ENCODE peak calls at places on chromosome 11, in six cellular contexts. One of them, this sample, is unnamed.

GRCh38 chr11:132770802-132771545 is 761.3 kb downstream of the OPCML start:
- DNase-seq in cardiac muscle cell: no peak
- DNase-seq in MM.1S: no peak
- DNase-seq in CD4-positive, CD25-positive, alpha-beta regulatory T cell: no peak
- DNase-seq in testis: no peak
- DNase-seq in tibial artery: no peak
- DNase-seq in this sample: no peak

GRCh38 chr11:126808851-126809250 is 191.7 kb downstream of the KIRREL3 start:
- DNase-seq in cardiac muscle cell: no peak
- DNase-seq in CD4-positive, CD25-positive, alpha-beta regulatory T cell: no peak
- DNase-seq in MM.1S: no peak
- DNase-seq in testis: no peak
- DNase-seq in tibial artery: no peak
- DNase-seq in this sample: no peak

GRCh38 chr11:111851636-111852035 is 19.7 kb downstream of the ALG9 start:
- DNase-seq in tibial artery: no peak
- DNase-seq in MM.1S: no peak
- DNase-seq in cardiac muscle cell: no peak
- DNase-seq in CD4-positive, CD25-positive, alpha-beta regulatory T cell: no peak
- DNase-seq in testis: no peak
- DNase-seq in this sample: no peak

GRCh38 chr11:9266132-9266736 is 1.1 kb upstream of the DENND5A start:
- DNase-seq in cardiac muscle cell: no peak
- DNase-seq in MM.1S: no peak
- DNase-seq in testis: no peak
- DNase-seq in tibial artery: no peak
- DNase-seq in CD4-positive, CD25-positive, alpha-beta regulatory T cell: no peak
- DNase-seq in this sample: no peak

GRCh38 chr11:62601114-62601363 is 626 bp downstream of the MTA2 start:
- DNase-seq in cardiac muscle cell: no peak
- DNase-seq in testis: no peak
- DNase-seq in MM.1S: peak; percentile 31
- DNase-seq in tibial artery: peak; percentile 49
- DNase-seq in CD4-positive, CD25-positive, alpha-beta regulatory T cell: peak; percentile 52
- DNase-seq in this sample: no peak

GRCh38 chr11:79039122-79039521 is 401.7 kb downstream of the TENM4 start:
- DNase-seq in CD4-positive, CD25-positive, alpha-beta regulatory T cell: no peak
- DNase-seq in MM.1S: no peak
- DNase-seq in cardiac muscle cell: no peak
- DNase-seq in testis: no peak
- DNase-seq in tibial artery: no peak
- DNase-seq in this sample: no peak

GRCh38 chr11:45850446-45850845 is 3.2 kb downstream of the CRY2 start:
- DNase-seq in tibial artery: no peak
- DNase-seq in MM.1S: no peak
- DNase-seq in testis: no peak
- DNase-seq in cardiac muscle cell: no peak
- DNase-seq in CD4-positive, CD25-positive, alpha-beta regulatory T cell: no peak
- DNase-seq in this sample: no peak

GRCh38 chr11:82988936-82989627 is 82.6 kb downstream of the RAB30 start:
- DNase-seq in testis: no peak
- DNase-seq in tibial artery: no peak
- DNase-seq in CD4-positive, CD25-positive, alpha-beta regulatory T cell: no peak
- DNase-seq in cardiac muscle cell: no peak
- DNase-seq in MM.1S: no peak
- DNase-seq in this sample: no peak

GRCh38 chr11:10473371-10473770 is 18.3 kb downstream of the AMPD3 start:
- DNase-seq in MM.1S: no peak
- DNase-seq in tibial artery: no peak
- DNase-seq in cardiac muscle cell: no peak
- DNase-seq in CD4-positive, CD25-positive, alpha-beta regulatory T cell: no peak
- DNase-seq in testis: no peak
- DNase-seq in this sample: no peak

GRCh38 chr11:95068549-95068948 is 1.8 kb downstream of the SRSF8 start:
- DNase-seq in testis: peak; percentile 94
- DNase-seq in cardiac muscle cell: peak; percentile 86
- DNase-seq in CD4-positive, CD25-positive, alpha-beta regulatory T cell: peak; percentile 60
- DNase-seq in tibial artery: peak; percentile 88
- DNase-seq in MM.1S: peak; percentile 96
- DNase-seq in this sample: peak; percentile 54

GRCh38 chr11:133122260-133122659 is 410.0 kb downstream of the OPCML start:
- DNase-seq in cardiac muscle cell: no peak
- DNase-seq in tibial artery: no peak
- DNase-seq in CD4-positive, CD25-positive, alpha-beta regulatory T cell: no peak
- DNase-seq in MM.1S: no peak
- DNase-seq in testis: no peak
- DNase-seq in this sample: no peak

GRCh38 chr11:75434051-75434450 is 1.0 kb upstream of the KLHL35 start:
- DNase-seq in tibial artery: no peak
- DNase-seq in cardiac muscle cell: no peak
- DNase-seq in testis: no peak
- DNase-seq in CD4-positive, CD25-positive, alpha-beta regulatory T cell: no peak
- DNase-seq in MM.1S: no peak
- DNase-seq in this sample: no peak

GRCh38 chr11:123103326-123103980 is 41.5 kb upstream of the HSPA8 start:
- DNase-seq in cardiac muscle cell: peak; percentile 70
- DNase-seq in CD4-positive, CD25-positive, alpha-beta regulatory T cell: peak; percentile 4
- DNase-seq in testis: peak; percentile 93
- DNase-seq in tibial artery: peak; percentile 68
- DNase-seq in MM.1S: peak; percentile 60
- DNase-seq in this sample: peak; percentile 24

DNA sequence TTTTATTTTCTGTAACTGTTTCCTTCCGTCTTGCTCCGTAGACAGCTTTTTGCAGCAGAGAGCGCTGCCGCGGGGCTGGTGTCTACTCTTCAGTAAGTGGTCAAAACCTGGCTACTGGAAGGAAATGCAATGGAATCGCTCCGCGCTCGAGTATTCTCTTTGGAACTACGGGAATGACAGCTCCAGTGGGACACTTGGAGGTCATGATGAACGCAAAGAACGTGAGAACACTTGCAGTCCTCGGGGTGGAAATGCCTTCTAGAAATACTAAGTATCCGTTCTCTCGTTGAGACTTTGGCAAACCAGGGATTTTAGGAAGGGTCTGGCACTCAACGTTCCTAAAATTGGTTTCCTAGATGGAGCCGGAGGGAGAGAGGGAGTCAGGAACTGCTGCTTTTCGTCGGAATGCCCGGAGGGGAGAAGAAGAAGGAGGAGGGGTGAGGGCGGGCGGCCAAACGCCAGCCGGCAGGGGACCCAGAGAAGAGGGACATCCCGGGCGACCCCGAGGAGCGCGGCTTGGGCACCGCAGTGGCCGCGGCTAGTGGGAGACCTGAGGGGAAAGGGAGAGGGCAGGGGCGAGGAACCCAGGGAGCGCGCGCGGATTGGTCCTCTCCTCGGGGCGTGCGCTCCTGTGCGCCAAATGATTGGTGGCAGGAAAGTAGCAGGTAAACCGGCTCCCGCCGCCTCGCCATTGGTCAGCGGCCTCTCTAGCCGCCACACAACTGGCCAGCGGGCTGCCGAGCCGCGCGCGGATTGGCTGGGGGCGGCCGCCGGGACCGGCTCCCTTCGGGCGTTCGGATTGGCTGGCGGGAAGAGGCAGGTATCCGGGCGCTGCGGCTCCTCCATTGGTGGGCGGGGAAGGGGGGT is 505 bp upstream of the BMAL1 start:
- DNase-seq in tibial artery: peak; percentile 97
- DNase-seq in CD4-positive, CD25-positive, alpha-beta regulatory T cell: peak; percentile 95
- DNase-seq in cardiac muscle cell: peak; percentile 97
- DNase-seq in testis: peak; percentile 98
- DNase-seq in MM.1S: peak; percentile 97
- DNase-seq in this sample: peak; percentile 94
- H3K4me3 ChIP-seq in tibial artery: peak overlapping the region; percentile 100
- H3K4me3 ChIP-seq in CD4-positive, CD25-positive, alpha-beta regulatory T cell: peak overlapping the region; percentile 99
- H3K4me3 ChIP-seq in cardiac muscle cell: peak overlapping the region; percentile 83
- H3K4me3 ChIP-seq in testis: peak overlapping the region; percentile 96
- H3K4me3 ChIP-seq in MM.1S: peak overlapping the region; percentile 96
- H3K4me3 ChIP-seq in this sample: peak overlapping the region; percentile 98

DNA sequence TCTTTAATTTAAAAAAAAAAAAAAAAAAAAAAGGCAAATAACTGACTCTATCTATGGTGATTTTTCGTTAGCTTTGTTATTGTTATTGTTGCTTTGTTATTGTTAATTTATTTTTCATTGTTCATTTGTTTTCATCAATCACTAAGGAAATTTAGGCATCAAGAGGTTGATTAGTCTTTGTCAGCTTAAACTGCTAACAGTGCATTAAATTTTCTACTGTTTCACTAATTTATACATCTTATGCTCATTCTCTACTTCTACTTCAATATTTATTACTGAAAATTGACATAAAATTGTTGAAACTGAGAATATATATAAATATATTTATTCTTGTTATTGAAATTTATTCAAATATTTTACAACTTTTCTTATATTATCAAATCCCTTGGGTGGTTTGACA is 24.0 kb downstream of the TBCEL start:
- DNase-seq in testis: no peak
- DNase-seq in CD4-positive, CD25-positive, alpha-beta regulatory T cell: no peak
- DNase-seq in cardiac muscle cell: no peak
- DNase-seq in tibial artery: no peak
- DNase-seq in MM.1S: no peak
- DNase-seq in this sample: no peak
- H3K27ac ChIP-seq in testis: no peak overlapping the region
- H3K27ac ChIP-seq in CD4-positive, CD25-positive, alpha-beta regulatory T cell: no peak overlapping the region
- H3K27ac ChIP-seq in cardiac muscle cell: no peak overlapping the region
- H3K27ac ChIP-seq in tibial artery: no peak overlapping the region
- H3K27ac ChIP-seq in MM.1S: no peak overlapping the region
- H3K27ac ChIP-seq in this sample: no peak overlapping the region

GRCh38 chr11:120343429-120343828 is 7.2 kb downstream of the ARHGEF12 start:
- DNase-seq in cardiac muscle cell: no peak
- DNase-seq in MM.1S: peak; percentile 91
- DNase-seq in testis: no peak
- DNase-seq in tibial artery: peak; percentile 65
- DNase-seq in CD4-positive, CD25-positive, alpha-beta regulatory T cell: no peak
- DNase-seq in this sample: no peak

GRCh38 chr11:120342678-120343077 is 6.5 kb downstream of the ARHGEF12 start:
- DNase-seq in tibial artery: no peak
- DNase-seq in CD4-positive, CD25-positive, alpha-beta regulatory T cell: no peak
- DNase-seq in MM.1S: no peak
- DNase-seq in cardiac muscle cell: no peak
- DNase-seq in testis: no peak
- DNase-seq in this sample: no peak

GRCh38 chr11:120344302-120345004 is 8.2 kb downstream of the ARHGEF12 start:
- DNase-seq in MM.1S: peak; percentile 95
- DNase-seq in CD4-positive, CD25-positive, alpha-beta regulatory T cell: peak; percentile 51
- DNase-seq in cardiac muscle cell: no peak
- DNase-seq in testis: no peak
- DNase-seq in tibial artery: no peak
- DNase-seq in this sample: peak; percentile 52

GRCh38 chr11:120342226-120342625 is 6.0 kb downstream of the ARHGEF12 start:
- DNase-seq in cardiac muscle cell: no peak
- DNase-seq in tibial artery: no peak
- DNase-seq in testis: no peak
- DNase-seq in CD4-positive, CD25-positive, alpha-beta regulatory T cell: no peak
- DNase-seq in MM.1S: no peak
- DNase-seq in this sample: no peak

DNA sequence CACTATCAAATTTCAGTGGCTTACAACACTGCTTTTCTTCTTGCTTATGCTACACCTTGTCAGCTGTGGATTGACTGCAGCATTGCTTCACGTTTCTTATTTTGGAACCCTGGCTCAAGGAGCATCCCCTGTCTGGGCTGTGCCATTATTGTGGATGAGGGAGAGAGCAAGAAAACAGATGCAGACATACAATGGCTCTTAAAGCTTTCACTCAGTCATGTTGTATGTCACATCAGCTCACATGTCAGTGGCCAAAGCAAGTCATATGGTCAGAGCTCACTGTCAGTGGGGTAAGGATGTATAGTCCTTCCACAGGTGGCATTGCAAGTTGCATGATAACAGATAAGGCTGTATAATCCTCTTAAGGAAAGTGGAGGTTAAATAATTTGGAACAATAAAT is 10.0 kb downstream of the ARHGEF12 start:
- DNase-seq in CD4-positive, CD25-positive, alpha-beta regulatory T cell: no peak
- DNase-seq in testis: no peak
- DNase-seq in cardiac muscle cell: no peak
- DNase-seq in MM.1S: no peak
- DNase-seq in tibial artery: no peak
- DNase-seq in this sample: no peak
- H3K4me1 ChIP-seq in CD4-positive, CD25-positive, alpha-beta regulatory T cell: peaks cover 26% of the 10 kb centered on the region
- H3K4me1 ChIP-seq in testis: peaks cover 15% of the 10 kb centered on the region
- H3K4me1 ChIP-seq in cardiac muscle cell: peaks cover 57% of the 10 kb centered on the region
- H3K4me1 ChIP-seq in MM.1S: peaks cover 44% of the 10 kb centered on the region
- H3K4me1 ChIP-seq in tibial artery: peaks cover 54% of the 10 kb centered on the region
- H3K4me1 ChIP-seq in this sample: peaks cover 28% of the 10 kb centered on the region

GRCh38 chr11:128523616-128524015 is 63.7 kb downstream of the ETS1 start:
- DNase-seq in tibial artery: no peak
- DNase-seq in cardiac muscle cell: no peak
- DNase-seq in testis: no peak
- DNase-seq in MM.1S: no peak
- DNase-seq in CD4-positive, CD25-positive, alpha-beta regulatory T cell: no peak
- DNase-seq in this sample: no peak

GRCh38 chr11:128522943-128523518 is 64.3 kb downstream of the ETS1 start:
- DNase-seq in testis: no peak
- DNase-seq in cardiac muscle cell: no peak
- DNase-seq in MM.1S: peak; percentile 15
- DNase-seq in tibial artery: no peak
- DNase-seq in CD4-positive, CD25-positive, alpha-beta regulatory T cell: peak; percentile 54
- DNase-seq in this sample: peak; percentile 77

GRCh38 chr11:128527046-128527445 is 60.3 kb downstream of the ETS1 start:
- DNase-seq in tibial artery: no peak
- DNase-seq in cardiac muscle cell: no peak
- DNase-seq in MM.1S: no peak
- DNase-seq in CD4-positive, CD25-positive, alpha-beta regulatory T cell: no peak
- DNase-seq in testis: no peak
- DNase-seq in this sample: no peak

GRCh38 chr11:128524172-128524571 is 63.2 kb downstream of the ETS1 start:
- DNase-seq in MM.1S: no peak
- DNase-seq in tibial artery: no peak
- DNase-seq in cardiac muscle cell: no peak
- DNase-seq in testis: no peak
- DNase-seq in CD4-positive, CD25-positive, alpha-beta regulatory T cell: no peak
- DNase-seq in this sample: no peak

DNA sequence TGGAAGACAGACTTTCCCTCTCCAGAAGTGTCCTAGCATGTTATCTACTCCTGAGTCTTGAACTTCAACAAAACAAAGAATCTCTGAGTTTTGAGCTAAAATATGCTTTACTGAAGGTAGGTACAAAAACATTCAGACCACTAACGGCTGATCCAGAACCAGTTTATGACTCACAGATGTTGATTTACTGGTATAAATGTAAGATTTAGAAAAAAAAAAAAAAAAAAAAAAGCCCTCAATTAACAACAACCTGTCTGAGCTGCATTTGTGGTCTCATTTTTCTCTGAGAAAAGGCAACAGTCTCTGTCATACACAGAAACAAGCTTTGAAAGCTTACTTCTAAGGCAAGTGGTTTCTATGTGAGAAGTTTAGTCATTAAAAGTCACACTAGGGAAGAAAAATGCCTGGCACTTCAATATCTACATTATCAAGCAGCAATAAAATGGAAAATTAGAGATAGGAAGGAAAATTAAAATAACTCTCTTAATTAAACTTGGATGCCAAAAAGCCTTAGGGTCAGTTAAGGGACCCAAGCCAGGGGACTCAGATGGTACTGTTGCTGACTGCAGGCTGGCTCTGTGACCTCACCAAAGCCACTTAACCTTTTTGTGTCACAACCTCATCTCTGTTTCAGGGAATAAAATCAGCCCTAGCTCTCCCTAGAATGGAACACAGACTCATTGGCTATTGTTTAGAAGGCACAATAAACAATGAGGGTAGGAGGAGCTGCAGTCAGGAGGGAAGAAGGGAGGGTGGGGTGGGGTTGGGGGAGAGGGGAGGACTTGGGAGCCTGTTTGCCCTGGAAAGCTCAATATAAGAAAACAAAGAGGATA is 61.7 kb downstream of the ETS1 start:
- DNase-seq in testis: no peak
- DNase-seq in MM.1S: no peak
- DNase-seq in CD4-positive, CD25-positive, alpha-beta regulatory T cell: peak; percentile 35
- DNase-seq in cardiac muscle cell: no peak
- DNase-seq in tibial artery: no peak
- DNase-seq in this sample: no peak
- H3K4me3 ChIP-seq in testis: no peak overlapping the region
- H3K4me3 ChIP-seq in MM.1S: no peak overlapping the region
- H3K4me3 ChIP-seq in CD4-positive, CD25-positive, alpha-beta regulatory T cell: peak overlapping the region; percentile 81
- H3K4me3 ChIP-seq in cardiac muscle cell: no peak overlapping the region
- H3K4me3 ChIP-seq in tibial artery: no peak overlapping the region
- H3K4me3 ChIP-seq in this sample: peak overlapping the region; percentile 45